ENCODE peak calls at places on chromosomes 16 and 17, in eight cellular contexts. O, U, P, Z, T, H, I and C are unnamed samples.

GRCh38 chr17:31508310-31509094 is 117.0 kb downstream of the RAB11FIP4 start:
- DNase-seq in O (no peak), U (peak; percentile 30), P (no peak), Z (no peak), T (peak; percentile 73), H (peak; percentile 48), I (no peak), C (peak; percentile 64)

GRCh38 chr16:85370881-85371651 is 242.1 kb upstream of the GSE1 start:
- DNase-seq in O (no peak), U (peak; percentile 71), P (peak; percentile 77), Z (no peak), T (no peak), H (peak; percentile 88), I (no peak), C (no peak)

GRCh38 chr17:5437721-5438317 is 1.1 kb downstream of the C1QBP start:
- DNase-seq in O (no peak), U (no peak), P (no peak), Z (no peak), T (no peak), H (no peak), I (no peak), C (no peak)

GRCh38 chr17:28402224-28402630 is 3.8 kb downstream of the SLC46A1 start:
- DNase-seq in O (no peak), U (no peak), P (no peak), Z (no peak), T (peak; percentile 66), H (no peak), I (no peak), C (no peak)

GRCh38 chr16:49484454-49484853 is 110.8 kb downstream of the C16orf78 start:
- DNase-seq in O (peak; percentile 42), U (peak; percentile 96), P (peak; percentile 56), Z (peak; percentile 81), T (peak; percentile 87), H (peak; percentile 56), I (peak; percentile 83), C (no peak)

GRCh38 chr17:13321932-13322701 is 279.6 kb downstream of the HS3ST3A1 start:
- DNase-seq in O (no peak), U (no peak), P (no peak), Z (no peak), T (no peak), H (no peak), I (no peak), C (no peak)

GRCh38 chr16:27096375-27096774 is 29.6 kb downstream of the C16orf82 start:
- DNase-seq in O (no peak), U (no peak), P (no peak), Z (no peak), T (no peak), H (no peak), I (no peak), C (no peak)

GRCh38 chr16:75621170-75621477 is 2.0 kb downstream of the ADAT1 start:
- DNase-seq in O (no peak), U (peak; percentile 52), P (no peak), Z (peak; percentile 64), T (peak; percentile 51), H (no peak), I (no peak), C (no peak)

GRCh38 chr17:6660765-6661463 is 9.4 kb downstream of the C17orf100 start:
- DNase-seq in O (no peak), U (no peak), P (no peak), Z (peak; percentile 78), T (no peak), H (no peak), I (no peak), C (no peak)

GRCh38 chr17:70622382-70623260 is 453.3 kb downstream of the KCNJ2 start:
- DNase-seq in O (peak; percentile 56), U (peak; percentile 9), P (peak; percentile 51), Z (peak; percentile 49), T (peak; percentile 82), H (peak; percentile 42), I (no peak), C (no peak)

GRCh38 chr16:16059895-16060590 is 110.6 kb downstream of the ABCC1 start:
- DNase-seq in O (no peak), U (no peak), P (no peak), Z (no peak), T (no peak), H (peak; percentile 85), I (no peak), C (no peak)

GRCh38 chr17:56679148-56679766 is 85.8 kb downstream of the NOG start:
- DNase-seq in O (peak; percentile 46), U (peak; percentile 44), P (no peak), Z (peak; percentile 4), T (peak; percentile 73), H (no peak), I (no peak), C (no peak)

GRCh38 chr17:28425206-28425605 is 19.2 kb upstream of the SLC46A1 start:
- DNase-seq in O (no peak), U (no peak), P (no peak), Z (no peak), T (no peak), H (no peak), I (no peak), C (no peak)

GRCh38 chr16:86635926-86636325 is 57.6 kb downstream of the FOXL1 start:
- DNase-seq in O (no peak), U (no peak), P (no peak), Z (no peak), T (no peak), H (no peak), I (no peak), C (no peak)

GRCh38 chr17:80941171-80941570 is 50.5 kb upstream of the CHMP6 start:
- DNase-seq in O (no peak), U (no peak), P (peak; percentile 39), Z (no peak), T (no peak), H (no peak), I (peak; percentile 20), C (no peak)

GRCh38 chr16:69595127-69596036 is 29.6 kb downstream of the NFAT5 start:
- DNase-seq in O (no peak), U (peak; percentile 23), P (no peak), Z (no peak), T (no peak), H (no peak), I (no peak), C (no peak)

GRCh38 chr16:88703486-88704309 is 2.5 kb downstream of the RNF166 start:
- DNase-seq in O (no peak), U (no peak), P (peak; percentile 90), Z (peak; percentile 73), T (no peak), H (peak; percentile 43), I (no peak), C (peak; percentile 70)

GRCh38 chr17:29603109-29603674 is 10.3 kb downstream of the ANKRD13B start:
- DNase-seq in O (no peak), U (no peak), P (no peak), Z (no peak), T (no peak), H (no peak), I (peak; percentile 28), C (no peak)

DNA sequence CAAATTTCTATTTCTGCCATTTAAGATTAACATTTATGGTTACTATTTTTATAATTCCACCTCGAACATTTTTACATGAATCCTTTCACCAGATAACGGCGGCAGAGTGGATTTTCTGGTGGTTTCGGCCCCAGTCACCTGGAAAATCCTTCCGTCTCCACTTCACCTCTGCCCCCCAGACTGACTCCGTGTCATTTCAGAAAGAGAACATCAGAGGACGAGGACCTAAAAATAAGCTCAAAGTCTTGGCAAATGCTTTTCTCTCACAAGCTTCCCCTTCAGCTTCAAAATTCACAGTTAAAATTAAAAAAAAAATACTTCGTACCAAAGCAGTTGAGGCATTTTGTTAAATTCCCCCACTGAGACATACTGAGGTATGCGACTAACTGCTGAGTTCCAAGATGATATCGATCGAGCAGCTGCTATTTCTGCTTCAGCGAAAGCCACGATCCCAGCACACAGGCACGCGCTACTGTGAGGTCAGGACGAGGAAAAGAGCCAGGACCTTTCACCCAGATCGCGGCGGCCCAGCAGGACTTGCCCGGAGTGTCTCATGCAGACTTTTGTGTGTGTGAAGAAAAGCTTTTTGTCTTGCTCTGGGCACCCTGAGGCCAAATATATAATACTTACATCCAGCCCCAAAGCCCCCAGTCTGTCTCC is 36.8 kb downstream of the ASPA start:
- DNase-seq in O (peak; percentile 53), U (no peak), P (no peak), Z (no peak), T (peak; percentile 46), H (peak; percentile 49), I (peak; percentile 81), C (no peak)
- H3K4me3 ChIP-seq in O (no peak overlapping the region), U (no peak overlapping the region), P (no peak overlapping the region), Z (no peak overlapping the region), T (no peak overlapping the region), H (no peak overlapping the region), I (peak overlapping the region; percentile 0), C (no peak overlapping the region)

GRCh38 chr16:55273959-55274358 is 50.0 kb upstream of the IRX6 start:
- DNase-seq in O (no peak), U (no peak), P (no peak), Z (no peak), T (no peak), H (no peak), I (no peak), C (no peak)
- H3K27ac ChIP-seq in O (no peak overlapping the region), U (no peak overlapping the region), P (no peak overlapping the region), Z (no peak overlapping the region), T (no peak overlapping the region), H (no peak overlapping the region), I (no peak overlapping the region), C (no peak overlapping the region)

DNA sequence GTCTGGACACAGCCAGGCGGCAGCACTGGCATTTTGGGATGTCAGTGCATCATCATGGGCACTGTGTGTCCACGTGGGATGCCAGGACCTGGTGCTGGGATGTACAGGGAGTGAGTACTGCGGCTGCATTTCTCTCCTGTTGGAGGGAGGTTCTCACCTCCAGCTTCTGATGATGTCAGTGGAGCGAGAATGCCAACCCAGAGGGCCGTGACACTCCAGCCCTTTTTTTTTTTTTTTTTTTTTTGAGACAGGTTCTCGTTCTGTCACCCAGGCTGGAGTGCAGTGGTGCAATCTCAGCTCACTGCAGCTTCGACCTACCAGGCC is 26.1 kb upstream of the FOXK2 start:
- DNase-seq in O (no peak), U (no peak), P (no peak), Z (no peak), T (no peak), H (no peak), I (no peak), C (no peak)
- H3K4me1 ChIP-seq in O (peaks cover 10% of the 10 kb centered on the region), U (peaks cover 5% of the 10 kb centered on the region), P (peaks cover 28% of the 10 kb centered on the region), Z (peaks cover 65% of the 10 kb centered on the region), T (peaks cover 17% of the 10 kb centered on the region), H (peaks cover 45% of the 10 kb centered on the region), I (peaks cover 4% of the 10 kb centered on the region), C (peaks cover 6% of the 10 kb centered on the region)

GRCh38 chr16:28930652-28931051 is 1.1 kb upstream of the CD19 start:
- DNase-seq in O (peak; percentile 75), U (no peak), P (no peak), Z (peak; percentile 97), T (no peak), H (no peak), I (no peak), C (no peak)

GRCh38 chr16:28931801-28932225 is at the start of gene CD19:
- DNase-seq in O (no peak), U (no peak), P (no peak), Z (peak; percentile 69), T (no peak), H (no peak), I (no peak), C (no peak)

GRCh38 chr16:28927815-28928214 is 2.8 kb upstream of the RABEP2 start:
- DNase-seq in O (no peak), U (no peak), P (no peak), Z (no peak), T (no peak), H (no peak), I (no peak), C (no peak)

GRCh38 chr16:28932339-28933141 is 769 bp downstream of the CD19 start:
- DNase-seq in O (no peak), U (no peak), P (no peak), Z (peak; percentile 52), T (no peak), H (no peak), I (no peak), C (no peak)

GRCh38 chr16:28930203-28930602 is 1.6 kb upstream of the CD19 start:
- DNase-seq in O (no peak), U (no peak), P (no peak), Z (no peak), T (no peak), H (no peak), I (no peak), C (no peak)
- H3K4me3 ChIP-seq in O (no peak overlapping the region), U (no peak overlapping the region), P (no peak overlapping the region), Z (peak overlapping the region; percentile 78), T (no peak overlapping the region), H (no peak overlapping the region), I (no peak overlapping the region), C (no peak overlapping the region)